ENCODE peak calls at places on chromosomes 7 and 10, in nine cellular contexts. I is tibial nerve, Y is Peyer's patch, V is HCT116, J is mesenchymal stem cell, Z is tibial artery, Q is astrocyte, S is transverse colon, C is aorta. W is an unnamed sample.

GRCh38 chr10:102863660-102864059 is 5.6 kb upstream of the AS3MT start:
- DNase-seq in I (no peak), Y (no peak), V (no peak), J (no peak), Z (no peak), Q (no peak), S (no peak), C (no peak), W (no peak)

GRCh38 chr7:142030294-142030693 is 34.6 kb downstream of the MGAM start:
- DNase-seq in I (no peak), Y (no peak), V (no peak), J (no peak), Z (no peak), Q (no peak), S (no peak), C (no peak), W (no peak)

GRCh38 chr10:10849306-10849705 is 168.4 kb upstream of the CELF2 start:
- DNase-seq in I (no peak), Y (no peak), V (no peak), J (no peak), Z (no peak), Q (no peak), S (no peak), C (no peak), W (no peak)

GRCh38 chr10:124527996-124528395 is 66.4 kb downstream of the LHPP start:
- DNase-seq in I (no peak), Y (no peak), V (no peak), J (no peak), Z (no peak), Q (no peak), S (no peak), C (no peak), W (no peak)

GRCh38 chr10:77667426-77668324 is 30.1 kb upstream of the KCNMA1 start:
- DNase-seq in I (no peak), Y (no peak), V (no peak), J (no peak), Z (no peak), Q (no peak), S (no peak), C (no peak), W (no peak)

GRCh38 chr10:69496352-69497234 is 45.3 kb downstream of the TSPAN15 start:
- DNase-seq in I (no peak), Y (no peak), V (no peak), J (no peak), Z (no peak), Q (no peak), S (no peak), C (peak; percentile 70), W (no peak)

GRCh38 chr7:27164381-27165088 is 802 bp downstream of the HOXA9 start:
- DNase-seq in I (no peak), Y (no peak), V (no peak), J (peak; percentile 65), Z (no peak), Q (no peak), S (no peak), C (peak; percentile 89), W (peak; percentile 85)

GRCh38 chr10:115950320-115950719 is 322.7 kb downstream of the GFRA1 start:
- DNase-seq in I (no peak), Y (no peak), V (no peak), J (no peak), Z (no peak), Q (peak; percentile 63), S (no peak), C (no peak), W (no peak)

GRCh38 chr10:69634759-69635425 is 4.8 kb downstream of the FAM241B start:
- DNase-seq in I (no peak), Y (no peak), V (no peak), J (no peak), Z (no peak), Q (no peak), S (no peak), C (no peak), W (peak; percentile 43)

GRCh38 chr10:34102237-34102673 is 712.8 kb downstream of the PARD3 start:
- DNase-seq in I (no peak), Y (no peak), V (no peak), J (peak; percentile 78), Z (peak; percentile 74), Q (peak; percentile 41), S (peak; percentile 35), C (peak; percentile 85), W (no peak)

GRCh38 chr10:12405342-12406320 is 56.3 kb downstream of the CAMK1D start:
- DNase-seq in I (no peak), Y (peak; percentile 11), V (no peak), J (no peak), Z (no peak), Q (peak; percentile 55), S (no peak), C (peak; percentile 4), W (no peak)

GRCh38 chr10:75755528-75755927 is 324.1 kb downstream of the LRMDA start:
- DNase-seq in I (no peak), Y (no peak), V (no peak), J (no peak), Z (no peak), Q (no peak), S (no peak), C (no peak), W (no peak)

GRCh38 chr10:20466731-20467130 is 430.4 kb downstream of the NEBL start:
- DNase-seq in I (no peak), Y (no peak), V (no peak), J (peak; percentile 57), Z (no peak), Q (peak; percentile 61), S (no peak), C (no peak), W (no peak)

GRCh38 chr7:130150587-130150986 is 54.6 kb downstream of the TMEM209 start:
- DNase-seq in I (no peak), Y (peak; percentile 57), V (no peak), J (no peak), Z (no peak), Q (no peak), S (no peak), C (no peak), W (peak; percentile 73)

GRCh38 chr7:47591655-47592572 is 10.0 kb upstream of the TNS3 start:
- DNase-seq in I (no peak), Y (no peak), V (no peak), J (peak; percentile 41), Z (no peak), Q (peak; percentile 87), S (no peak), C (no peak), W (peak; percentile 65)

GRCh38 chr10:92638037-92638436 is 45.1 kb downstream of the KIF11 start:
- DNase-seq in I (no peak), Y (no peak), V (no peak), J (no peak), Z (no peak), Q (no peak), S (no peak), C (no peak), W (no peak)
- H3K36me3 ChIP-seq in I (no peaks in the 10 kb centered on the region), Y (peaks cover 4% of the 10 kb centered on the region), V (peaks cover 43% of the 10 kb centered on the region), J (no peaks in the 10 kb centered on the region), Z (no peaks in the 10 kb centered on the region), Q (peaks cover 12% of the 10 kb centered on the region), S (no peaks in the 10 kb centered on the region), C (no peaks in the 10 kb centered on the region), W (peaks cover 9% of the 10 kb centered on the region)

GRCh38 chr7:134290286-134290685 is 26.4 kb downstream of the SLC35B4 start:
- DNase-seq in I (no peak), Y (no peak), V (no peak), J (no peak), Z (no peak), Q (peak; percentile 13), S (no peak), C (no peak), W (no peak)
- H3K4me3 ChIP-seq in I (no peak overlapping the region), Y (no peak overlapping the region), V (no peak overlapping the region), J (no peak overlapping the region), Z (no peak overlapping the region), Q (no peak overlapping the region), S (no peak overlapping the region), C (no peak overlapping the region), W (no peak overlapping the region)

GRCh38 chr7:94420321-94420720 is 25.6 kb downstream of the COL1A2 start:
- DNase-seq in I (no peak), Y (no peak), V (no peak), J (no peak), Z (no peak), Q (no peak), S (no peak), C (no peak), W (no peak)
- H3K36me3 ChIP-seq in I (no peaks in the 10 kb centered on the region), Y (peaks cover 35% of the 10 kb centered on the region), V (no peaks in the 10 kb centered on the region), J (peaks cover 37% of the 10 kb centered on the region), Z (peaks cover 100% of the 10 kb centered on the region), Q (peaks cover 97% of the 10 kb centered on the region), S (peaks cover 20% of the 10 kb centered on the region), C (peaks cover 18% of the 10 kb centered on the region), W (peaks cover 3% of the 10 kb centered on the region)

DNA sequence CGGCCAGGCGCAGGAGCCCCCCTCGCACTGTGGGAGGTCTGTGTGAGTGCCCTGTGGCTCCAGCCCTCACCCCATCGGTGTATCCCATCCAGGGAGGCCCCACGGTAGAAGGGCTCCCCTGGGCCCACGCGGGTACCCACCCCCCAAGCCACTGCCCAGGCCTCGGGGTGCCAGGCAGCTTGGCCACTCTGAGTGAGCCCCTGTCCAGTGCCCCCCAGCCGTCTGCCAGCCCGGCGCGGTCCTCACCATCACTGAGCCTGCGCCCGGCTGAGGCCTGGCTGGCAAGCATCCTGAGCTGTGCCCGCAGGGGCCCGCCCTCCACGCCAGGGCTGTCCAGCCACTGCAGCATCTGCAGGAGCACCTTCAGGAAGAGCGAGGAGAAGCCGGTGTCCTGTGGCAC is 19.2 kb upstream of the MICALL2 start:
- DNase-seq in I (no peak), Y (no peak), V (no peak), J (no peak), Z (no peak), Q (no peak), S (no peak), C (no peak), W (peak; percentile 65)
- H3K4me3 ChIP-seq in I (no peak overlapping the region), Y (no peak overlapping the region), V (no peak overlapping the region), J (no peak overlapping the region), Z (no peak overlapping the region), Q (no peak overlapping the region), S (no peak overlapping the region), C (no peak overlapping the region), W (no peak overlapping the region)

DNA sequence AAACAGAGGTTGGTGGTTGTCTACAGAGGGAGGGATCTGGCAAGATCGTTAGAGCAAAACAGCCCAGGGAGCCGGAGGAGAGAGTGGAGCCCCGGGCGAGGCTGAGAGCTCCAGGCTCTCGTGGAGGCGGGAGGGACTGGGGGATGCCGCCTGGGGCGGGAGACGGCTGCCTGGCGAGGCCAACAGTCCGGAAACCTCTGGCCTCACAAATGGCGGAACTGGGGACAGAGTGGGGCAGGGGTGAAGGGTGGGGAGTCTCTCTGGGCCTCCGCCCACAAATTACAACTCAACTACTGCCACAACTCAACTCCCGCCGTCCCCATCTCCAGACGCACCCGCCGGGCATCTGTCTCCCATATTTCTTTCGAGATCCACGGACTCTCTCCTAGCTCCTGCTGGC is 47.7 kb downstream of the CLEC2L start:
- DNase-seq in I (no peak), Y (no peak), V (no peak), J (no peak), Z (no peak), Q (no peak), S (no peak), C (peak; percentile 57), W (peak; percentile 56)
- H3K36me3 ChIP-seq in I (peaks cover 9% of the 10 kb centered on the region), Y (peaks cover 53% of the 10 kb centered on the region), V (no peaks in the 10 kb centered on the region), J (peaks cover 81% of the 10 kb centered on the region), Z (peaks cover 57% of the 10 kb centered on the region), Q (no peaks in the 10 kb centered on the region), S (peaks cover 20% of the 10 kb centered on the region), C (peaks cover 3% of the 10 kb centered on the region), W (no peaks in the 10 kb centered on the region)